ENCODE peak calls at places on chromosomes 4 and X, in nine cellular contexts. H is NCI-H774, F is HTR-8/SVneo, W is colonic mucosa, Q is Peyer's patch, R is lung microvascular endothelial cell, I is NCI-H187, Z is astrocyte of the spinal cord, J is T-helper 2 cell. D is an unnamed sample.

GRCh38 chr4:34720563-34720962 is 1523.8 kb downstream of the ARAP2 start:
- DNase-seq in H (peak), F (peak), W (no peak), Q (no peak), R (no peak), I (no peak), Z (peak), J (no peak), D (no peak)

GRCh38 chr4:127370495-127371069 is 262.2 kb upstream of the INTU start:
- DNase-seq in H (no peak), F (no peak), W (no peak), Q (no peak), R (no peak), I (no peak), Z (no peak), J (no peak), D (no peak)

GRCh38 chr4:41613362-41613761 is 75.4 kb downstream of the LIMCH1 start:
- DNase-seq in H (no peak), F (no peak), W (peak), Q (no peak), R (no peak), I (no peak), Z (no peak), J (no peak), D (no peak)

GRCh38 chrX:106437407-106437806 is 174.4 kb upstream of the RADX start:
- DNase-seq in H (no peak), F (no peak), W (no peak), Q (no peak), R (no peak), I (no peak), Z (no peak), J (no peak), D (no peak)

GRCh38 chr4:7198440-7199128 is 6.2 kb downstream of the SORCS2 start:
- DNase-seq in H (no peak), F (no peak), W (no peak), Q (no peak), R (no peak), I (no peak), Z (no peak), J (no peak), D (no peak)

GRCh38 chrX:118496763-118497079 is 1.1 kb downstream of the DOCK11 start:
- DNase-seq in H (no peak), F (no peak), W (no peak), Q (no peak), R (no peak), I (no peak), Z (no peak), J (no peak), D (no peak)

GRCh38 chrX:11532291-11533075 is 133.2 kb downstream of the ARHGAP6 start:
- DNase-seq in H (no peak), F (no peak), W (no peak), Q (no peak), R (no peak), I (no peak), Z (no peak), J (no peak), D (no peak)

GRCh38 chr4:142534994-142535393 is 311.1 kb downstream of the INPP4B start:
- DNase-seq in H (no peak), F (no peak), W (no peak), Q (no peak), R (no peak), I (no peak), Z (no peak), J (no peak), D (no peak)

GRCh38 chr4:139817657-139818452 is 152.2 kb downstream of the MGST2 start:
- DNase-seq in H (no peak), F (no peak), W (no peak), Q (no peak), R (no peak), I (no peak), Z (no peak), J (no peak), D (no peak)

GRCh38 chrX:102659790-102660757 is 8.8 kb downstream of the GPRASP1 start:
- DNase-seq in H (peak), F (peak), W (peak), Q (peak), R (peak), I (peak), Z (peak), J (peak), D (peak)

GRCh38 chrX:37746268-37746931 is 33.5 kb upstream of the CYBB start:
- DNase-seq in H (no peak), F (no peak), W (no peak), Q (no peak), R (no peak), I (no peak), Z (peak), J (no peak), D (no peak)

GRCh38 chr4:59094505-59094904 is 1984.3 kb upstream of the IGFBP7 start:
- DNase-seq in H (no peak), F (no peak), W (no peak), Q (no peak), R (no peak), I (no peak), Z (no peak), J (no peak), D (no peak)

GRCh38 chrX:151801980-151802379 is 67.4 kb downstream of the CNGA2 start:
- DNase-seq in H (no peak), F (no peak), W (no peak), Q (no peak), R (peak), I (no peak), Z (no peak), J (no peak), D (no peak)

GRCh38 chrX:129965166-129965565 is 17.3 kb upstream of the BCORL1 start:
- DNase-seq in H (no peak), F (no peak), W (no peak), Q (no peak), R (no peak), I (no peak), Z (no peak), J (no peak), D (no peak)

GRCh38 chr4:38757945-38758344 is 24.8 kb downstream of the TLR10 start:
- DNase-seq in H (no peak), F (no peak), W (no peak), Q (no peak), R (no peak), I (no peak), Z (no peak), J (no peak), D (no peak)

GRCh38 chrX:7027071-7027470 is 120.4 kb upstream of the STS start:
- DNase-seq in H (no peak), F (no peak), W (peak), Q (no peak), R (no peak), I (no peak), Z (no peak), J (no peak), D (no peak)

GRCh38 chrX:66232296-66232695 is 68.2 kb downstream of the HEPH start:
- DNase-seq in H (no peak), F (no peak), W (no peak), Q (no peak), R (no peak), I (no peak), Z (no peak), J (no peak), D (no peak)

GRCh38 chr4:102250341-102250740 is 94.9 kb downstream of the SLC39A8 start:
- DNase-seq in H (no peak), F (no peak), W (no peak), Q (no peak), R (no peak), I (no peak), Z (no peak), J (no peak), D (no peak)

GRCh38 chr4:122661661-122662160 is 40.8 kb upstream of the IL21 start:
- DNase-seq in H (no peak), F (no peak), W (no peak), Q (no peak), R (no peak), I (no peak), Z (no peak), J (no peak), D (no peak)

GRCh38 chr4:48141048-48141447 is 7.0 kb upstream of the TXK start:
- DNase-seq in H (peak), F (peak), W (no peak), Q (no peak), R (peak), I (peak), Z (peak), J (no peak), D (no peak)

GRCh38 chr4:14607578-14607977 is 394.7 kb upstream of the CPEB2 start:
- DNase-seq in H (no peak), F (no peak), W (no peak), Q (no peak), R (no peak), I (no peak), Z (peak), J (no peak), D (no peak)

GRCh38 chr4:61427818-61428495 is 227.8 kb downstream of the ADGRL3 start:
- DNase-seq in H (no peak), F (no peak), W (no peak), Q (no peak), R (no peak), I (no peak), Z (peak), J (no peak), D (no peak)

GRCh38 chrX:6244666-6245065 is 16.0 kb upstream of the NLGN4X start:
- DNase-seq in H (no peak), F (no peak), W (no peak), Q (no peak), R (no peak), I (no peak), Z (no peak), J (no peak), D (no peak)

GRCh38 chr4:121943941-121944340 is 7.9 kb downstream of the TRPC3 start:
- DNase-seq in H (no peak), F (no peak), W (no peak), Q (no peak), R (no peak), I (no peak), Z (no peak), J (no peak), D (no peak)

GRCh38 chr4:79576480-79576803 is 168.4 kb upstream of the GK2 start:
- DNase-seq in H (no peak), F (peak), W (no peak), Q (no peak), R (peak), I (peak), Z (peak), J (no peak), D (no peak)

GRCh38 chr4:124459922-124460301 is 252.6 kb downstream of the ANKRD50 start:
- DNase-seq in H (no peak), F (no peak), W (no peak), Q (no peak), R (peak), I (no peak), Z (peak), J (no peak), D (no peak)

GRCh38 chr4:80492761-80493160 is 157.2 kb downstream of the CFAP299 start:
- DNase-seq in H (no peak), F (no peak), W (peak), Q (no peak), R (no peak), I (no peak), Z (no peak), J (peak), D (peak)

GRCh38 chr4:2817701-2818350 is 24.9 kb downstream of the SH3BP2 start:
- DNase-seq in H (no peak), F (no peak), W (peak), Q (peak), R (peak), I (peak), Z (no peak), J (no peak), D (no peak)

GRCh38 chr4:1500231-1500965 is 94.2 kb upstream of the NKX1-1 start:
- DNase-seq in H (no peak), F (no peak), W (no peak), Q (peak), R (no peak), I (no peak), Z (no peak), J (no peak), D (peak)

GRCh38 chrX:50157545-50158125 is 43.2 kb downstream of the AKAP4 start:
- DNase-seq in H (no peak), F (no peak), W (peak), Q (peak), R (peak), I (no peak), Z (no peak), J (no peak), D (no peak)

GRCh38 chrX:72201836-72202536 is 20.4 kb downstream of the PIN4 start:
- DNase-seq in H (no peak), F (peak), W (no peak), Q (no peak), R (peak), I (no peak), Z (peak), J (no peak), D (no peak)

GRCh38 chrX:30741545-30741944 is 88.3 kb downstream of the GK start:
- DNase-seq in H (no peak), F (no peak), W (no peak), Q (no peak), R (no peak), I (no peak), Z (no peak), J (no peak), D (no peak)

GRCh38 chr4:45621926-45622325 is 501.9 kb downstream of the GABRG1 start:
- DNase-seq in H (no peak), F (peak), W (no peak), Q (no peak), R (no peak), I (no peak), Z (peak), J (no peak), D (no peak)

GRCh38 chr4:75907956-75908355 is 5.7 kb upstream of the PPEF2 start:
- DNase-seq in H (no peak), F (no peak), W (no peak), Q (no peak), R (no peak), I (no peak), Z (no peak), J (no peak), D (no peak)

GRCh38 chr4:74258949-74259348 is 49.3 kb upstream of the EPGN start:
- DNase-seq in H (no peak), F (no peak), W (peak), Q (no peak), R (no peak), I (no peak), Z (peak), J (no peak), D (no peak)

GRCh38 chrX:144006811-144007210 is 122.9 kb downstream of the UBE2NL start:
- DNase-seq in H (no peak), F (no peak), W (no peak), Q (no peak), R (no peak), I (no peak), Z (peak), J (no peak), D (no peak)

D was measured in activated naive CD8-positive, alpha-beta T cell treated with anti-CD3 and anti-CD28 coated beads, Interleukin-2, amount 10 ng/mL, durations not matched to agents 7 days and 5 days.